ENCODE peak calls at places on chromosome 14, in seven cellular contexts. M is AG04450, Z is BJ, G is tibial artery, Q is bronchial epithelial cell, C is GM12864, I is coronary artery. O is an unnamed sample.

GRCh38 chr14:29941401-29941800 is 13.8 kb upstream of the PRKD1 start:
- DNase-seq in M (no peak), C (no peak), I (no peak), Z (no peak), Q (no peak), G (no peak), O (no peak)

GRCh38 chr14:36724162-36724561 is 62.5 kb downstream of the PAX9 start:
- DNase-seq in C (no peak), M (no peak), Q (no peak), Z (no peak), I (no peak), G (no peak), O (no peak)

GRCh38 chr14:99125113-99125512 is 146.9 kb downstream of the BCL11B start:
- DNase-seq in M (no peak), C (no peak), Z (no peak), Q (no peak), G (no peak), I (peak), O (no peak)

GRCh38 chr14:83828406-83828805 is 1701.5 kb upstream of the FLRT2 start:
- DNase-seq in Z (no peak), G (no peak), Q (no peak), C (no peak), M (no peak), I (no peak), O (no peak)

GRCh38 chr14:95741051-95741490 is 27.1 kb upstream of the TCL1A start:
- DNase-seq in I (no peak), Z (no peak), Q (peak), C (no peak), G (no peak), M (no peak), O (no peak)

GRCh38 chr14:49876563-49877127 is 16.2 kb upstream of the ARF6 start:
- DNase-seq in C (no peak), I (no peak), Z (no peak), Q (no peak), G (no peak), M (no peak), O (no peak)

GRCh38 chr14:93655078-93655750 is 133.1 kb downstream of the PRIMA1 start:
- DNase-seq in I (no peak), Z (no peak), Q (peak), M (no peak), C (peak), G (no peak), O (peak)

GRCh38 chr14:50784683-50785505 is 46.1 kb downstream of the NIN start:
- DNase-seq in Z (no peak), G (no peak), Q (no peak), C (no peak), M (no peak), I (no peak), O (no peak)

GRCh38 chr14:96811265-96811664 is 14.1 kb downstream of the VRK1 start:
- DNase-seq in G (no peak), M (peak), C (no peak), Q (peak), Z (peak), I (no peak), O (no peak)

GRCh38 chr14:88551094-88551870 is 3.5 kb downstream of the PTPN21 start:
- DNase-seq in I (peak), C (no peak), Q (peak), M (peak), Z (no peak), G (peak), O (peak)

GRCh38 chr14:91964724-91965123 is 17.2 kb upstream of the FBLN5 start:
- DNase-seq in G (no peak), M (no peak), Q (no peak), I (no peak), C (no peak), Z (no peak), O (no peak)

GRCh38 chr14:22887990-22888378 is 5.0 kb downstream of the REM2 start:
- DNase-seq in Z (no peak), M (no peak), G (peak), I (no peak), C (peak), Q (no peak), O (no peak)

GRCh38 chr14:64767215-64767964 is 63.2 kb downstream of the PLEKHG3 start:
- DNase-seq in Q (no peak), G (no peak), M (no peak), C (no peak), I (no peak), Z (no peak), O (no peak)

GRCh38 chr14:99273025-99273723 is 1.2 kb upstream of the BCL11B start:
- DNase-seq in G (no peak), M (no peak), Q (peak), C (no peak), Z (no peak), I (no peak), O (no peak)

GRCh38 chr14:24296341-24297157 is 3.0 kb downstream of the DHRS1 start:
- DNase-seq in M (peak), Q (peak), I (no peak), Z (peak), G (no peak), C (peak), O (peak)

GRCh38 chr14:44300911-44301310 is 206.2 kb downstream of the FSCB start:
- DNase-seq in I (no peak), C (no peak), Q (no peak), M (no peak), G (no peak), Z (no peak), O (no peak)

GRCh38 chr14:52949249-52949648 is 1.6 kb downstream of the FERMT2 start:
- DNase-seq in Z (no peak), C (no peak), I (no peak), M (no peak), Q (no peak), G (no peak), O (no peak)
- TF ChIP-seq CTCF in Z (no peak), C (no peak), I (no peak), M (no peak), Q (no peak), G (no peak), O (no peak)

GRCh38 chr14:20734079-20734806 is 11.4 kb upstream of the EDDM3A start:
- DNase-seq in G (no peak), I (no peak), M (no peak), Q (no peak), Z (no peak), C (no peak), O (no peak)
- H3K4me3 ChIP-seq in G (no peak), I (no peak), M (no peak), Q (no peak), Z (no peak), C (no peak), O (no peak)

DNA sequence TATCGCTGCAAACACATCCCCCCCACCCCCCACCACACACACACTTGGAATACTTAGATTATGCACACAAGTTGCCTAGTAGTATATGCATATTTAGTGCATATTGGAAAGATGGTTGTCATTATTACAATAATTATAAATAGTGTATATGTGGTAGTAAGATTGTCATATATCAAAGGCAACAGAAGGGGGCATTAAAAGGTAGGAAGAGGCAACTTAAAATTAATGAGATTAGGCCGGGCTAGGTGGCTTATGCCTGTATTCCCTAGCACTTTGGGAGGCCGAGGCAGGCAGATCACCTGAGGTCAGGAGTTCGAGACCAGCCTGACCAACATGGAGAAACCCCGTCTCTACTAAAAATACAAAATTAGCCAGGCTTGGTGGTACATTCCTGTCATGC is 52.1 kb downstream of the GSC start:
- DNase-seq in C (no peak), M (no peak), Q (no peak), I (no peak), G (no peak), Z (no peak), O (no peak)
- TF ChIP-seq CTCF in C (no peak), M (no peak), Q (no peak), I (no peak), G (no peak), Z (no peak), O (no peak)

GRCh38 chr14:72892879-72893635 is 844 bp downstream of the DPF3 start:
- DNase-seq in G (no peak), Q (no peak), Z (no peak), C (no peak), I (no peak), M (no peak), O (no peak)

GRCh38 chr14:72889366-72889765 is 4.5 kb downstream of the DPF3 start:
- DNase-seq in Z (no peak), I (no peak), Q (no peak), M (no peak), G (no peak), C (no peak), O (no peak)

GRCh38 chr14:72892103-72892878 is 1.6 kb downstream of the DPF3 start:
- DNase-seq in G (no peak), C (no peak), M (no peak), Z (no peak), I (no peak), Q (no peak), O (no peak)

GRCh38 chr14:72893636-72894322 is at the start of gene DPF3:
- DNase-seq in Q (peak), M (peak), Z (peak), C (peak), G (peak), I (peak), O (peak)

GRCh38 chr14:72891666-72892102 is 2.2 kb downstream of the DPF3 start:
- DNase-seq in I (no peak), M (no peak), Q (no peak), Z (no peak), G (no peak), C (no peak), O (no peak)
- H3K4me3 ChIP-seq in I (peak), M (peak), Q (peak), Z (peak), G (peak), C (peak), O (peak)

DNA sequence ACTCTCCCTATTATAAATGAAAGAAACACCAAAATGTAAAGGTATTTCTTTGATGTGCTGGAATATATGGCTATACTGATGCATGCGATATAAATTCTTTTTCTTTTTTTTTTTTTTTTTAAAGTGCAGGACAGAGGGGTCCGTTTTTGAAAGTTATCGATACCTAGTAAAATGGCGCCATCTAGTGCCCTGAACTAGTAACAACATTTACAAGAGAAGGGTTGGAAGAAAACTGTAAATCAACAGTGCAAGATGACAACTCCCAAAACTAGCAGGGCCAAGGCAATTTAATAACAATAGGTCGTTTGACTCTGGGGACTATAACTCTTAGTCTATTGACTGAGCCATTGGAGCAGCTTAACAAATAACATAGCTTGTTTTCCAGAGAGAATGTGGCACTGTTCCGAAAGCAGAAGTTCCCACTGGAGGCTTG is 137.7 kb downstream of the SPTSSA start:
- DNase-seq in G (no peak), M (peak), Q (peak), I (no peak), Z (no peak), C (no peak), O (no peak)
- TF ChIP-seq CTCF in G (no peak), M (peak), Q (peak), I (no peak), Z (peak), C (peak), O (peak)

DNA sequence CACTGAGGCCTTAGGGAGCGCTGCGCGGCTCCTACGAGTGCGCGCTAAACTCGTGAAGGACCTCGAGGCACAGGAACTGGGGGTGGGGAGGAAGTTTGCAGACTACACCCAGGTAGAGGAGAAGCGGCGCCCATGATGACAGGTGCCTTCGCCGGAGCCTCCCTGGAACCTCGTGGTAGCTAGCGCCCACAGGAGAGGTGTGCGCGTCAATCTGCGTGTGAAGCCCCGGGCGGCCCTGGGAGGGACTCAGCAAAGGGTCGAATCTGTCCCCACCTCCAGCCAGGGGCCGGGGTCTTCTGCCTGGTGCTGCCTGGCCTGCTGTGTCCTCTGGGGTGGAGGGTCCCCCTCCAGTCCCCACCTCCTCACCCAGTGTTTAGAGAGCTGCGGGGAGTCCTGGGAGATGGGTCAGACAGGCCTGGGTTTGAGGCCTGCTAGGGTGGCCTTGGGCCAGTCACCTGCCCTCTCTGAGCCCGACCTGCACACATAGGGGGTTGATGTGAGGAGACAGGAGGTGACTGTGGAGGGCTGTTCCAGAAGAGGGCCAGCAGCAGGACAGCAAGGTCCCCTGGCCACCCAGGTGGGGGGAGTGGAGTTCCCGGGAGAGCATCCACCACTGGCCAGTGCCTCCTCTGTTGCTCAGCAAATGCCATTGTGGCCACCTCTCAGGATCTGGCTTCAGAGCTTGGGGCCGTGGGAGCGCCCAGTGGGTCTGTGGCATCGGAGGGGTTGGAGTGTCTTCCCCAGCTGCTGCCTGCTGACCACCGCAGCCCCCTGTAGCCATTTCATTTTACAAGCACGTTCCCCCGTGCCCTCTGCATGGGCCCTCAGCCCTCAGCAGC is 20.2 kb upstream of the KIF26A start:
- DNase-seq in C (no peak), M (no peak), I (no peak), Z (no peak), Q (no peak), G (peak), O (no peak)
- H3K4me3 ChIP-seq in C (no peak), M (no peak), I (peak), Z (no peak), Q (peak), G (no peak), O (no peak)

O was measured in HFF-Myc.